ENCODE peak calls at places on chromosomes 7 and 10, in four cellular contexts. Y is posterior cingulate gyrus, P is ovary, Q is cardiac fibroblast. A is an unnamed sample.

GRCh38 chr10:86349474-86349873 is 17.1 kb downstream of the GRID1 start:
- DNase-seq in Y (no peak), Q (peak; percentile 13), P (no peak), A (no peak)

GRCh38 chr10:70592746-70593512 is 9.6 kb downstream of the PRF1 start:
- DNase-seq in Y (no peak), Q (no peak), P (no peak), A (no peak)

GRCh38 chr10:18044976-18045720 is 93.4 kb downstream of the SLC39A12 start:
- DNase-seq in P (no peak), Y (no peak), Q (peak; percentile 23), A (no peak)

GRCh38 chr7:128200376-128200775 is 40.7 kb upstream of the LEP start:
- DNase-seq in Y (no peak), Q (no peak), P (no peak), A (no peak)

GRCh38 chr10:58291538-58292174 is 22.7 kb downstream of the CISD1 start:
- DNase-seq in Q (peak; percentile 81), Y (no peak), P (no peak), A (no peak)

GRCh38 chr7:3011211-3011852 is 32.3 kb downstream of the CARD11 start:
- DNase-seq in Q (no peak), Y (no peak), P (no peak), A (no peak)

GRCh38 chr7:112267944-112268691 is 61.6 kb downstream of the ZNF277 start:
- DNase-seq in Y (no peak), Q (no peak), P (no peak), A (no peak)

GRCh38 chr10:22550732-22551131 is 163.6 kb downstream of the PIP4K2A start:
- DNase-seq in Q (peak; percentile 44), Y (no peak), P (peak; percentile 54), A (peak; percentile 16)

GRCh38 chr7:45033261-45033930 is 33.4 kb downstream of the CCM2 start:
- DNase-seq in P (no peak), Y (no peak), Q (no peak), A (no peak)